ENCODE peak calls at places on chromosomes 6 and 20, in seven cellular contexts. W is pons, B is astrocyte of the spinal cord, E is NCI-H2081, K is foreskin fibroblast, R is AG09309, D is uterus. L is an unnamed sample.

GRCh38 chr6:14883921-14884320 is 361.9 kb upstream of the JARID2 start:
- DNase-seq in D (no peak), B (peak; percentile 18), E (no peak), R (no peak), W (no peak), K (peak; percentile 73), L (no peak)

GRCh38 chr6:49958180-49958579 is 5.8 kb downstream of the DEFB114 start:
- DNase-seq in W (no peak), B (no peak), R (no peak), E (no peak), D (no peak), K (no peak), L (no peak)

GRCh38 chr6:31158863-31159855 is 770 bp downstream of the TCF19 start:
- DNase-seq in W (no peak), B (no peak), R (no peak), E (peak; percentile 23), K (no peak), D (no peak), L (no peak)

GRCh38 chr6:9360881-9361280 is 925.5 kb upstream of the SLC35B3 start:
- DNase-seq in R (no peak), E (no peak), B (no peak), D (no peak), W (no peak), K (peak; percentile 15), L (no peak)

GRCh38 chr6:36798852-36799251 is 40.4 kb downstream of the CPNE5 start:
- DNase-seq in W (no peak), D (no peak), R (no peak), K (no peak), E (no peak), B (no peak), L (no peak)

GRCh38 chr6:37049990-37050853 is 44.8 kb downstream of the FGD2 start:
- DNase-seq in E (no peak), D (no peak), R (no peak), B (no peak), K (no peak), W (peak; percentile 84), L (peak; percentile 65)

GRCh38 chr20:37567671-37568588 is 40.3 kb upstream of the BLCAP start:
- DNase-seq in D (no peak), B (peak; percentile 4), W (no peak), R (no peak), K (no peak), E (peak; percentile 34), L (no peak)

GRCh38 chr6:48426636-48427035 is 315.6 kb upstream of the PTCHD4 start:
- DNase-seq in D (no peak), W (no peak), R (peak; percentile 51), B (peak; percentile 90), E (no peak), K (peak; percentile 85), L (no peak)

GRCh38 chr6:170130771-170131241 is 160.1 kb downstream of the DLL1 start:
- DNase-seq in D (peak; percentile 8), K (no peak), R (no peak), B (no peak), E (no peak), W (no peak), L (no peak)

GRCh38 chr6:74578339-74578738 is 627.5 kb downstream of the COL12A1 start:
- DNase-seq in R (peak; percentile 79), B (peak; percentile 84), E (no peak), W (no peak), K (peak; percentile 82), D (no peak), L (no peak)